ENCODE peak calls at places on chromosome 6, in four cellular contexts. C is PC-9, P is tibial nerve, K is RPMI8226. F is an unnamed sample.
A peak's percentile ranks its signal among the peaks of the same experiment; 100 is the strongest.

GRCh38 chr6:140440223-140440810 is 1065.9 kb upstream of the CITED2 start:
- DNase-seq in C (no peak), P (no peak), K (no peak), F (no peak)

GRCh38 chr6:1971612-1972011 is 273.8 kb downstream of the GMDS start:
- DNase-seq in C (no peak), P (no peak), K (no peak), F (no peak)

GRCh38 chr6:93403390-93403789 is 16.0 kb downstream of the EPHA7 start:
- DNase-seq in C (no peak), P (no peak), K (no peak), F (no peak)

GRCh38 chr6:82248233-82248735 is 740 bp upstream of the IBTK start:
- DNase-seq in C (no peak), P (no peak), K (no peak), F (peak; percentile 90)

GRCh38 chr6:42028234-42029061 is 21.9 kb upstream of the TAF8 start:
- DNase-seq in C (no peak), P (no peak), K (no peak), F (no peak)

GRCh38 chr6:122400121-122400450 is 634 bp downstream of the HSF2 start:
- DNase-seq in C (no peak), P (no peak), K (peak; percentile 14), F (no peak)

GRCh38 chr6:13614126-13614925 is 809 bp upstream of the NOL7 start:
- DNase-seq in C (peak; percentile 60), P (no peak), K (peak; percentile 75), F (no peak)

GRCh38 chr6:144131248-144131709 is 19.0 kb upstream of the STX11 start:
- DNase-seq in C (no peak), P (no peak), K (no peak), F (peak; percentile 37)

GRCh38 chr6:95991906-95992305 is 23.9 kb upstream of the FUT9 start:
- DNase-seq in C (no peak), P (no peak), K (no peak), F (no peak)

GRCh38 chr6:71480577-71480976 is 192.0 kb downstream of the OGFRL1 start:
- DNase-seq in C (no peak), P (no peak), K (no peak), F (no peak)

GRCh38 chr6:145714731-145715130 is 20.6 kb downstream of the EPM2A start:
- DNase-seq in C (no peak), P (no peak), K (no peak), F (no peak)

GRCh38 chr6:110664933-110665332 is 150.3 kb downstream of the CDK19 start:
- DNase-seq in C (no peak), P (no peak), K (no peak), F (no peak)

GRCh38 chr6:1595271-1596087 is 14.2 kb upstream of the FOXC1 start:
- DNase-seq in C (no peak), P (no peak), K (no peak), F (no peak)

GRCh38 chr6:81894788-81895221 is 142.3 kb upstream of the TENT5A start:
- DNase-seq in C (no peak), P (peak; percentile 35), K (no peak), F (no peak)

GRCh38 chr6:88680654-88681053 is 282.8 kb downstream of the RNGTT start:
- DNase-seq in C (no peak), P (no peak), K (no peak), F (no peak)

GRCh38 chr6:111361648-111362047 is 121.4 kb downstream of the REV3L start:
- DNase-seq in C (peak; percentile 12), P (peak; percentile 51), K (peak; percentile 16), F (no peak)

F was measured in epithelial cell of prostate.